ENCODE peak calls at places on chromosomes 2 and 18, in six cellular contexts. X is CD8-positive, alpha-beta T cell; E is kidney epithelial cell; W is bronchial epithelial cell; K is left cardiac atrium; M is DMS153. C is an unnamed sample.

GRCh38 chr2:25332571-25332970 is 9.2 kb downstream of the DNMT3A start:
- DNase-seq in M (no peak), W (no peak), X (no peak), K (no peak), E (no peak), C (no peak)

GRCh38 chr18:25510096-25510495 is 158.1 kb upstream of the ZNF521 start:
- DNase-seq in W (no peak), X (no peak), M (no peak), E (no peak), K (no peak), C (no peak)

GRCh38 chr2:37827911-37828411 is 97.1 kb upstream of the RMDN2 start:
- DNase-seq in M (no peak), E (peak), K (peak), X (no peak), W (no peak), C (no peak)

GRCh38 chr2:141630531-141630930 is 500.3 kb downstream of the LRP1B start:
- DNase-seq in X (no peak), K (no peak), E (no peak), W (no peak), M (no peak), C (no peak)

GRCh38 chr18:62357079-62357719 is 32.1 kb downstream of the TNFRSF11A start:
- DNase-seq in E (no peak), K (no peak), X (no peak), M (no peak), W (no peak), C (no peak)

GRCh38 chr2:113240915-113241911 is 37.5 kb downstream of the PAX8 start:
- DNase-seq in M (no peak), K (peak), E (peak), X (no peak), W (peak), C (no peak)

GRCh38 chr2:43905388-43905803 is 66.6 kb downstream of the ABCG8 start:
- DNase-seq in K (no peak), E (no peak), M (no peak), W (no peak), X (no peak), C (no peak)

GRCh38 chr18:43620936-43621335 is 343.6 kb upstream of the SYT4 start:
- DNase-seq in W (peak), E (no peak), X (no peak), M (peak), K (no peak), C (peak)

GRCh38 chr2:21395366-21395765 is 271.6 kb downstream of the TDRD15 start:
- DNase-seq in M (peak), K (no peak), W (no peak), X (no peak), E (no peak), C (peak)

GRCh38 chr18:68152770-68153169 is 562.1 kb downstream of the TMX3 start:
- DNase-seq in M (no peak), K (no peak), X (no peak), E (no peak), W (no peak), C (peak)

GRCh38 chr2:54581326-54582039 is 125.4 kb downstream of the SPTBN1 start:
- DNase-seq in M (no peak), E (no peak), W (no peak), K (no peak), X (no peak), C (peak)

GRCh38 chr2:25808006-25808383 is 70.3 kb downstream of the ASXL2 start:
- DNase-seq in M (no peak), W (peak), X (no peak), E (no peak), K (no peak), C (no peak)

GRCh38 chr2:142819411-142819810 is 58.1 kb upstream of the KYNU start:
- DNase-seq in K (no peak), M (no peak), E (peak), W (no peak), X (no peak), C (no peak)

GRCh38 chr2:68938938-68939337 is 13.8 kb downstream of the GKN2 start:
- DNase-seq in W (no peak), M (no peak), X (no peak), E (no peak), K (no peak), C (no peak)

GRCh38 chr2:37119182-37119581 is 34.9 kb downstream of the GPATCH11 start:
- DNase-seq in X (no peak), W (no peak), K (no peak), M (no peak), E (no peak), C (no peak)

GRCh38 chr2:102155703-102156515 is 13.4 kb downstream of the IL1R1 start:
- DNase-seq in E (no peak), K (no peak), M (no peak), W (peak), X (no peak), C (no peak)

GRCh38 chr2:8590940-8591339 is 90.9 kb upstream of the ID2 start:
- DNase-seq in E (no peak), X (no peak), K (no peak), M (peak), W (no peak), C (no peak)

GRCh38 chr18:48826271-48826670 is 124.5 kb downstream of the SMAD7 start:
- DNase-seq in M (no peak), X (no peak), K (peak), E (no peak), W (no peak), C (no peak)

GRCh38 chr2:73176205-73176880 is 26.0 kb upstream of the NOTO start:
- DNase-seq in X (no peak), K (peak), E (no peak), W (no peak), M (no peak), C (no peak)

GRCh38 chr2:20403693-20404381 is 43.0 kb upstream of the RHOB start:
- DNase-seq in X (no peak), M (no peak), W (no peak), K (no peak), E (no peak), C (no peak)

GRCh38 chr2:208872591-208872990 is 466.0 kb downstream of the PTH2R start:
- DNase-seq in X (no peak), K (no peak), M (no peak), W (peak), E (no peak), C (no peak)

GRCh38 chr2:166167451-166167850 is 39.6 kb upstream of the SCN1A start:
- DNase-seq in K (no peak), X (no peak), E (peak), M (no peak), W (no peak), C (no peak)

GRCh38 chr2:9103663-9104277 is 100.3 kb upstream of the MBOAT2 start:
- DNase-seq in E (no peak), W (peak), K (no peak), X (no peak), M (no peak), C (no peak)

GRCh38 chr2:48112911-48113687 is 206.8 kb upstream of the FBXO11 start:
- DNase-seq in M (no peak), E (no peak), X (no peak), W (peak), K (no peak), C (no peak)

GRCh38 chr2:85344356-85344954 is 9.9 kb downstream of the RETSAT start:
- DNase-seq in W (no peak), E (no peak), M (no peak), X (no peak), K (no peak), C (no peak)

GRCh38 chr2:240564191-240564570 is 4.0 kb downstream of the DUSP28 start:
- DNase-seq in K (no peak), W (no peak), M (no peak), E (no peak), X (no peak), C (no peak)